ENCODE peak calls at places on chromosomes 11 and 22, in ten cellular contexts. One of them, this sample, is unnamed. For H3K4me1, the result is how much of the 10 kb centered on the place peaks cover.

GRCh38 chr11:74256370-74257133 is 54.9 kb downstream of the P4HA3 start:
- DNase-seq in GM23248: peak
- DNase-seq in fibroblast of lung: no peak
- DNase-seq in psoas muscle: no peak
- DNase-seq in body of pancreas: no peak
- DNase-seq in ovary: no peak
- DNase-seq in kidney: no peak
- DNase-seq in lower lobe of right lung: no peak
- DNase-seq in sigmoid colon: no peak
- DNase-seq in small intestine: no peak
- DNase-seq in this sample: no peak

GRCh38 chr22:44085743-44086741 is 61.9 kb downstream of the PARVB start:
- DNase-seq in kidney: no peak
- DNase-seq in GM23248: peak
- DNase-seq in sigmoid colon: peak
- DNase-seq in ovary: peak
- DNase-seq in lower lobe of right lung: peak
- DNase-seq in body of pancreas: peak
- DNase-seq in fibroblast of lung: peak
- DNase-seq in psoas muscle: peak
- DNase-seq in small intestine: peak
- DNase-seq in this sample: no peak

GRCh38 chr11:20731676-20732075 is 62.3 kb downstream of the NELL1 start:
- DNase-seq in ovary: no peak
- DNase-seq in kidney: no peak
- DNase-seq in psoas muscle: no peak
- DNase-seq in lower lobe of right lung: no peak
- DNase-seq in sigmoid colon: no peak
- DNase-seq in fibroblast of lung: no peak
- DNase-seq in GM23248: no peak
- DNase-seq in body of pancreas: no peak
- DNase-seq in small intestine: no peak
- DNase-seq in this sample: no peak

GRCh38 chr11:4700436-4700820 is 2.8 kb upstream of the OR51E2 start:
- DNase-seq in ovary: no peak
- DNase-seq in fibroblast of lung: no peak
- DNase-seq in body of pancreas: no peak
- DNase-seq in psoas muscle: no peak
- DNase-seq in lower lobe of right lung: no peak
- DNase-seq in small intestine: no peak
- DNase-seq in GM23248: no peak
- DNase-seq in sigmoid colon: no peak
- DNase-seq in kidney: no peak
- DNase-seq in this sample: no peak

GRCh38 chr22:27381552-27381951 is 420.0 kb downstream of the MN1 start:
- DNase-seq in psoas muscle: no peak
- DNase-seq in fibroblast of lung: no peak
- DNase-seq in GM23248: no peak
- DNase-seq in sigmoid colon: no peak
- DNase-seq in small intestine: no peak
- DNase-seq in kidney: no peak
- DNase-seq in ovary: no peak
- DNase-seq in lower lobe of right lung: no peak
- DNase-seq in body of pancreas: no peak
- DNase-seq in this sample: no peak

GRCh38 chr11:118660646-118661424 is 18.6 kb downstream of the TREH start:
- DNase-seq in body of pancreas: no peak
- DNase-seq in psoas muscle: no peak
- DNase-seq in kidney: no peak
- DNase-seq in sigmoid colon: no peak
- DNase-seq in ovary: peak
- DNase-seq in fibroblast of lung: no peak
- DNase-seq in lower lobe of right lung: no peak
- DNase-seq in GM23248: no peak
- DNase-seq in small intestine: peak
- DNase-seq in this sample: peak

GRCh38 chr11:82776377-82776776 is 42.7 kb upstream of the FAM181B start:
- DNase-seq in lower lobe of right lung: no peak
- DNase-seq in GM23248: no peak
- DNase-seq in ovary: no peak
- DNase-seq in small intestine: no peak
- DNase-seq in kidney: no peak
- DNase-seq in sigmoid colon: no peak
- DNase-seq in psoas muscle: no peak
- DNase-seq in body of pancreas: no peak
- DNase-seq in fibroblast of lung: no peak
- DNase-seq in this sample: no peak

GRCh38 chr11:69922015-69922595 is 102.9 kb upstream of the FGF3 start:
- DNase-seq in ovary: peak
- DNase-seq in kidney: peak
- DNase-seq in GM23248: no peak
- DNase-seq in lower lobe of right lung: peak
- DNase-seq in small intestine: no peak
- DNase-seq in sigmoid colon: no peak
- DNase-seq in fibroblast of lung: no peak
- DNase-seq in psoas muscle: no peak
- DNase-seq in body of pancreas: peak
- DNase-seq in this sample: peak

GRCh38 chr11:72048718-72049460 is 31.5 kb downstream of the NUMA1 start:
- DNase-seq in kidney: no peak
- DNase-seq in GM23248: no peak
- DNase-seq in sigmoid colon: no peak
- DNase-seq in body of pancreas: peak
- DNase-seq in fibroblast of lung: no peak
- DNase-seq in lower lobe of right lung: no peak
- DNase-seq in ovary: peak
- DNase-seq in psoas muscle: no peak
- DNase-seq in small intestine: no peak
- DNase-seq in this sample: no peak

GRCh38 chr11:64553554-64554201 is 37.3 kb upstream of the SLC22A12 start:
- DNase-seq in lower lobe of right lung: no peak
- DNase-seq in kidney: peak
- DNase-seq in sigmoid colon: peak
- DNase-seq in psoas muscle: peak
- DNase-seq in GM23248: peak
- DNase-seq in body of pancreas: peak
- DNase-seq in ovary: peak
- DNase-seq in small intestine: peak
- DNase-seq in fibroblast of lung: peak
- DNase-seq in this sample: peak

GRCh38 chr11:34585870-34586654 is 34.8 kb upstream of the EHF start:
- DNase-seq in ovary: no peak
- DNase-seq in fibroblast of lung: peak
- DNase-seq in GM23248: peak
- DNase-seq in small intestine: peak
- DNase-seq in psoas muscle: no peak
- DNase-seq in lower lobe of right lung: no peak
- DNase-seq in sigmoid colon: no peak
- DNase-seq in kidney: no peak
- DNase-seq in body of pancreas: no peak
- DNase-seq in this sample: no peak

GRCh38 chr11:72848846-72849466 is 34.7 kb downstream of the ATG16L2 start:
- DNase-seq in body of pancreas: no peak
- DNase-seq in kidney: no peak
- DNase-seq in GM23248: peak
- DNase-seq in psoas muscle: no peak
- DNase-seq in ovary: no peak
- DNase-seq in sigmoid colon: no peak
- DNase-seq in fibroblast of lung: peak
- DNase-seq in small intestine: peak
- DNase-seq in lower lobe of right lung: no peak
- DNase-seq in this sample: no peak

GRCh38 chr11:95791385-95792033 is 1.2 kb downstream of the CEP57 start:
- DNase-seq in sigmoid colon: no peak
- DNase-seq in fibroblast of lung: no peak
- DNase-seq in psoas muscle: no peak
- DNase-seq in kidney: no peak
- DNase-seq in body of pancreas: no peak
- DNase-seq in GM23248: no peak
- DNase-seq in ovary: no peak
- DNase-seq in small intestine: no peak
- DNase-seq in lower lobe of right lung: no peak
- DNase-seq in this sample: no peak

GRCh38 chr11:95792700-95793099 is 2.4 kb downstream of the CEP57 start:
- DNase-seq in fibroblast of lung: no peak
- DNase-seq in ovary: no peak
- DNase-seq in kidney: no peak
- DNase-seq in body of pancreas: no peak
- DNase-seq in GM23248: no peak
- DNase-seq in small intestine: no peak
- DNase-seq in lower lobe of right lung: no peak
- DNase-seq in psoas muscle: no peak
- DNase-seq in sigmoid colon: no peak
- DNase-seq in this sample: no peak

GRCh38 chr11:95792200-95792599 is 1.9 kb downstream of the CEP57 start:
- DNase-seq in fibroblast of lung: no peak
- DNase-seq in GM23248: no peak
- DNase-seq in small intestine: peak
- DNase-seq in sigmoid colon: no peak
- DNase-seq in kidney: no peak
- DNase-seq in body of pancreas: no peak
- DNase-seq in lower lobe of right lung: no peak
- DNase-seq in psoas muscle: no peak
- DNase-seq in ovary: no peak
- DNase-seq in this sample: no peak

GRCh38 chr11:95794086-95794485 is 3.8 kb downstream of the CEP57 start:
- DNase-seq in psoas muscle: no peak
- DNase-seq in sigmoid colon: no peak
- DNase-seq in fibroblast of lung: no peak
- DNase-seq in kidney: no peak
- DNase-seq in GM23248: peak
- DNase-seq in ovary: no peak
- DNase-seq in small intestine: no peak
- DNase-seq in body of pancreas: no peak
- DNase-seq in lower lobe of right lung: no peak
- DNase-seq in this sample: no peak

GRCh38 chr11:95793111-95793510 is 2.8 kb downstream of the CEP57 start:
- DNase-seq in kidney: no peak
- DNase-seq in fibroblast of lung: no peak
- DNase-seq in small intestine: peak
- DNase-seq in GM23248: peak
- DNase-seq in sigmoid colon: no peak
- DNase-seq in psoas muscle: no peak
- DNase-seq in ovary: no peak
- DNase-seq in lower lobe of right lung: no peak
- DNase-seq in body of pancreas: no peak
- DNase-seq in this sample: no peak
- H3K4me1 ChIP-seq in kidney: under half
- H3K4me1 ChIP-seq in fibroblast of lung: under half
- H3K4me1 ChIP-seq in small intestine: under half
- H3K4me1 ChIP-seq in GM23248: under half
- H3K4me1 ChIP-seq in sigmoid colon: under half
- H3K4me1 ChIP-seq in psoas muscle: under half
- H3K4me1 ChIP-seq in ovary: under half
- H3K4me1 ChIP-seq in lower lobe of right lung: under half
- H3K4me1 ChIP-seq in body of pancreas: half or more
- H3K4me1 ChIP-seq in this sample: under half

DNA sequence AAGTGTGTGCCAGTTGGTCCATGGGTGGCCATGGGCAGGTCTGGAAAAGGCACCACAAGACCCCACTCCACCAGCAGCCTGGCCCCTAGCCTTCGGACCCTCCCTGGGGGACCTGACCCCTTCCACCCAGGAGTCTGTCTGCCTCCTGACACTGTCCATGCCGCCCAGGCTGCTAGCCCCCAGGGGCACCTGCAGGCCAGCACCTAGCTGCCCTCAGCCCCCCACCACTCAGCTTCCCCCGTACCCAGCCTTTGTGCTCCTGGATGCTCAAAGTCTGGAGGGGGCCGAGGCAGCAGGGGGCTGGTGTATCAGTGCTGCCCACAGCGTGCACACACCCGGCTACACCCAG is 34.3 kb upstream of the OR10G7 start:
- DNase-seq in fibroblast of lung: no peak
- DNase-seq in small intestine: no peak
- DNase-seq in ovary: no peak
- DNase-seq in lower lobe of right lung: no peak
- DNase-seq in psoas muscle: no peak
- DNase-seq in sigmoid colon: no peak
- DNase-seq in kidney: peak
- DNase-seq in GM23248: no peak
- DNase-seq in body of pancreas: no peak
- DNase-seq in this sample: no peak
- H3K27ac ChIP-seq in fibroblast of lung: no peak
- H3K27ac ChIP-seq in small intestine: no peak
- H3K27ac ChIP-seq in ovary: no peak
- H3K27ac ChIP-seq in lower lobe of right lung: no peak
- H3K27ac ChIP-seq in psoas muscle: no peak
- H3K27ac ChIP-seq in sigmoid colon: no peak
- H3K27ac ChIP-seq in kidney: no peak
- H3K27ac ChIP-seq in GM23248: no peak
- H3K27ac ChIP-seq in body of pancreas: no peak
- H3K27ac ChIP-seq in this sample: no peak

GRCh38 chr11:12236744-12237101 is 126.3 kb downstream of the MICAL2 start:
- DNase-seq in body of pancreas: no peak
- DNase-seq in small intestine: no peak
- DNase-seq in ovary: no peak
- DNase-seq in kidney: no peak
- DNase-seq in GM23248: no peak
- DNase-seq in psoas muscle: no peak
- DNase-seq in fibroblast of lung: no peak
- DNase-seq in sigmoid colon: no peak
- DNase-seq in lower lobe of right lung: no peak
- DNase-seq in this sample: no peak
- H3K4me1 ChIP-seq in body of pancreas: under half
- H3K4me1 ChIP-seq in small intestine: under half
- H3K4me1 ChIP-seq in ovary: under half
- H3K4me1 ChIP-seq in kidney: under half
- H3K4me1 ChIP-seq in GM23248: under half
- H3K4me1 ChIP-seq in psoas muscle: under half
- H3K4me1 ChIP-seq in fibroblast of lung: under half
- H3K4me1 ChIP-seq in sigmoid colon: half or more
- H3K4me1 ChIP-seq in lower lobe of right lung: under half
- H3K4me1 ChIP-seq in this sample: under half

DNA sequence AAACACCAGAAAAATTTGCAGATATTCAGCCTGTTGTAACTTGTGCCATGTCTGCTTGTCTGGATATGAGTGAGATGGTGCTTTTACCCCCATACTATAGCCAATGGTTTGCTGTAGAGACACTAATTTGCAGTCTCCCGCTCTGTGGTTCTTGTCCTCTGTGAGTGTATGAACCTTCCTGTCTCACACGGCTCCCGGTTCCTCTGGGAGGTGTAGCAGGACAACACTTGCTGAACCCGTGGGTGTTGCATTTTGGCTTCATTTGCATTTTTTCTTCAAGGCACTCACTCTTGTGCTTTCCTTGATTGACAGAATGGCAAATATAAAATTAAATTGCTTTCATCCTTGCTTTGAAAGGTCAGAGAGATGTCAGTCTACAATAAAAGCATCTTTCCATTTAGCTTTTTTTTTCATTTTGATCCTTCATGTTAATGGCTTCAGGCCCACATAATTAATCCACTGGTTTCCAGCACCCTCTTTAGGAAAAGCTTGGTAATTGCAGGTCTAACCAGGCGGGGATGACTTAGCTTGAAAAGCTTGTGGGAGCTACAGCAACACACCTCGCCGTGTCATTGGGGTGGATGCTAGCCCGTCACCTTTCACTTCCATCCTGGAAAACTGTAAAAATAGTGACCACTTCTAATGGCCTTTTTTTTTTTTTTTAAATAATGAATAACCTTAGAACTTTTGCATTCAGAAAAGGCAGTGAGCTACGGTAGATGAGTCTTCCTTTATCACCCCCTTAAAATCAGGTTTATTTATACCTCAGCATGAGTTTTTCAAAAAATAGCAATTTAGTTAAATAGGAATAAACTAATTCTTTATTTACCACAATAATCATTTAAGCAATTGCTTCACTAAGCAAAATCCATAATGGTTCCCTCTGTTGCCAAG is 27.4 kb upstream of the ST14 start:
- DNase-seq in sigmoid colon: no peak
- DNase-seq in psoas muscle: no peak
- DNase-seq in GM23248: peak
- DNase-seq in small intestine: peak
- DNase-seq in lower lobe of right lung: no peak
- DNase-seq in ovary: no peak
- DNase-seq in fibroblast of lung: peak
- DNase-seq in kidney: no peak
- DNase-seq in body of pancreas: peak
- DNase-seq in this sample: no peak
- H3K27ac ChIP-seq in sigmoid colon: no peak
- H3K27ac ChIP-seq in psoas muscle: no peak
- H3K27ac ChIP-seq in GM23248: no peak
- H3K27ac ChIP-seq in small intestine: no peak
- H3K27ac ChIP-seq in lower lobe of right lung: no peak
- H3K27ac ChIP-seq in ovary: no peak
- H3K27ac ChIP-seq in fibroblast of lung: no peak
- H3K27ac ChIP-seq in kidney: no peak
- H3K27ac ChIP-seq in body of pancreas: no peak
- H3K27ac ChIP-seq in this sample: no peak